ENCODE peak calls at places on chromosomes 11 and 22, in nine cellular contexts. F is endodermal cell, R is hepatocyte, E is left ventricle myocardium inferior, W is IMR-90, B is endothelial cell of umbilical vein, S is psoas muscle, P is brain microvascular endothelial cell, V is Panc1. T is an unnamed sample. For H3K27me3, the result is how much of the 10 kb centered on the place peaks cover.

GRCh38 chr11:128575956-128576340 is 11.4 kb downstream of the ETS1 start:
- DNase-seq in F (no peak), V (no peak), P (no peak), E (no peak), R (no peak), W (peak), S (no peak), B (peak), T (no peak)

GRCh38 chr11:132114185-132114584 is 743.8 kb downstream of the NTM start:
- DNase-seq in W (peak), E (no peak), B (peak), V (no peak), F (peak), R (peak), P (no peak), S (no peak), T (peak)

GRCh38 chr11:19919050-19919561 is 206.5 kb downstream of the NAV2 start:
- DNase-seq in B (peak), W (peak), E (peak), S (no peak), V (peak), P (peak), R (peak), F (no peak), T (no peak)

GRCh38 chr22:33314316-33314715 is 256.1 kb upstream of the SYN3 start:
- DNase-seq in S (no peak), W (no peak), P (no peak), R (no peak), V (no peak), B (no peak), E (no peak), F (no peak), T (no peak)

GRCh38 chr11:74024630-74025029 is 15.7 kb upstream of the UCP3 start:
- DNase-seq in E (peak), R (peak), F (no peak), W (peak), P (peak), V (no peak), S (peak), B (peak), T (no peak)

GRCh38 chr11:115760921-115761320 is 256.7 kb upstream of the CADM1 start:
- DNase-seq in P (no peak), E (no peak), W (no peak), F (no peak), S (no peak), R (no peak), B (no peak), V (no peak), T (no peak)

GRCh38 chr22:34489861-34490260 is 569.6 kb upstream of the LARGE1 start:
- DNase-seq in V (no peak), R (no peak), S (no peak), W (no peak), B (no peak), E (no peak), F (no peak), P (no peak), T (no peak)

GRCh38 chr11:6607190-6607635 is 3.6 kb downstream of the ILK start:
- DNase-seq in R (no peak), W (no peak), E (no peak), B (no peak), P (no peak), V (no peak), F (no peak), S (no peak), T (no peak)

GRCh38 chr11:31812392-31813241 is 1.5 kb upstream of the PAX6 start:
- DNase-seq in R (no peak), W (no peak), P (no peak), E (no peak), V (no peak), F (peak), B (peak), S (no peak), T (peak)

GRCh38 chr11:104523611-104524010 is 359.7 kb upstream of the PDGFD start:
- DNase-seq in E (no peak), W (no peak), R (no peak), S (no peak), P (no peak), B (no peak), F (no peak), V (no peak), T (no peak)

GRCh38 chr11:45658292-45658991 is 7.0 kb downstream of the CHST1 start:
- DNase-seq in P (peak), F (peak), V (no peak), E (peak), S (peak), R (peak), W (peak), B (peak), T (peak)

GRCh38 chr11:124749920-124750319 is 2.1 kb downstream of the VSIG2 start:
- DNase-seq in R (no peak), B (no peak), S (no peak), W (no peak), V (no peak), F (peak), P (no peak), E (no peak), T (no peak)

GRCh38 chr22:44667829-44668189 is 34.2 kb upstream of the PRR5 start:
- DNase-seq in B (no peak), P (no peak), S (no peak), R (no peak), W (no peak), E (no peak), F (peak), V (no peak), T (peak)

GRCh38 chr11:62853279-62853965 is 14.0 kb upstream of the WDR74 start:
- DNase-seq in W (no peak), V (no peak), R (no peak), E (no peak), B (no peak), S (no peak), F (no peak), P (no peak), T (no peak)

GRCh38 chr11:67997460-67997921 is 6.4 kb downstream of the UNC93B1 start:
- DNase-seq in B (no peak), P (no peak), F (no peak), W (no peak), E (no peak), S (no peak), V (no peak), R (no peak), T (no peak)

GRCh38 chr11:4087551-4087950 is 7.0 kb upstream of the RRM1 start:
- DNase-seq in B (no peak), F (no peak), E (no peak), W (peak), R (no peak), S (no peak), V (no peak), P (no peak), T (peak)

GRCh38 chr11:73173755-73174494 is 31.8 kb upstream of the FCHSD2 start:
- DNase-seq in W (peak), F (no peak), S (peak), P (no peak), R (no peak), B (no peak), V (no peak), E (peak), T (no peak)

GRCh38 chr11:123060265-123061000 is 1.5 kb downstream of the HSPA8 start:
- DNase-seq in V (no peak), F (no peak), R (no peak), W (no peak), E (no peak), B (no peak), P (no peak), S (no peak), T (no peak)

GRCh38 chr11:10807629-10808552 is 835 bp downstream of the EIF4G2 start:
- DNase-seq in P (peak), E (peak), R (peak), V (no peak), S (peak), B (peak), F (peak), W (peak), T (peak)

GRCh38 chr11:134004406-134005197 is 47.8 kb upstream of the IGSF9B start:
- DNase-seq in S (no peak), E (no peak), B (no peak), F (no peak), R (no peak), W (no peak), P (no peak), V (no peak), T (no peak)

GRCh38 chr22:31344369-31345330 is 1.5 kb downstream of the PATZ1 start:
- DNase-seq in E (peak), S (peak), P (peak), R (peak), F (no peak), B (peak), W (peak), V (no peak), T (peak)

GRCh38 chr11:130000552-130001176 is 2.0 kb downstream of the PRDM10 start:
- DNase-seq in R (peak), S (no peak), F (no peak), V (no peak), E (no peak), W (no peak), B (no peak), P (no peak), T (no peak)

GRCh38 chr22:32531228-32531627 is 56.6 kb downstream of the FBXO7 start:
- DNase-seq in P (no peak), R (no peak), B (no peak), E (no peak), W (no peak), S (peak), F (no peak), V (no peak), T (no peak)

GRCh38 chr11:122850076-122850631 is 11.9 kb downstream of the CRTAM start:
- DNase-seq in E (no peak), P (peak), R (peak), F (peak), S (no peak), V (no peak), B (no peak), W (peak), T (no peak)

GRCh38 chr11:2136952-2137201 is 2.3 kb downstream of the IGF2 start:
- DNase-seq in F (no peak), W (no peak), P (no peak), E (no peak), B (no peak), V (no peak), R (no peak), S (no peak), T (peak)

GRCh38 chr22:29670615-29671014 is 49.2 kb upstream of the CABP7 start:
- DNase-seq in S (no peak), W (no peak), F (no peak), R (no peak), V (no peak), B (no peak), P (no peak), E (no peak), T (no peak)

GRCh38 chr22:39514373-39514973 is 5.9 kb upstream of the ATF4 start:
- DNase-seq in W (peak), V (no peak), P (peak), F (peak), R (peak), S (peak), E (peak), B (peak), T (peak)

GRCh38 chr11:123640677-123641494 is 13.5 kb downstream of the SCN3B start:
- DNase-seq in R (peak), V (peak), W (peak), S (peak), P (peak), F (peak), E (peak), B (peak), T (peak)

GRCh38 chr11:93969925-93970922 is 50.9 kb upstream of the HEPHL1 start:
- DNase-seq in B (no peak), F (peak), V (no peak), E (no peak), P (no peak), W (no peak), S (no peak), R (no peak), T (peak)

GRCh38 chr11:46912526-46913150 is 5.7 kb downstream of the LRP4 start:
- DNase-seq in F (peak), S (no peak), W (no peak), B (no peak), P (no peak), E (no peak), V (no peak), R (peak), T (peak)

GRCh38 chr11:114257621-114258558 is 38.3 kb upstream of the NNMT start:
- DNase-seq in E (peak), B (peak), F (peak), R (peak), W (no peak), V (no peak), P (no peak), S (peak), T (peak)

GRCh38 chr22:37267661-37268413 is 14.5 kb upstream of the CYTH4 start:
- DNase-seq in B (no peak), W (peak), S (no peak), V (no peak), F (peak), E (no peak), R (no peak), P (no peak), T (no peak)

GRCh38 chr22:37263966-37264887 is 18.1 kb upstream of the CYTH4 start:
- DNase-seq in R (no peak), B (no peak), W (no peak), V (no peak), P (no peak), F (peak), S (no peak), E (no peak), T (no peak)

GRCh38 chr22:37266581-37267127 is 15.7 kb upstream of the CYTH4 start:
- DNase-seq in W (no peak), R (no peak), S (no peak), E (no peak), V (no peak), P (no peak), F (no peak), B (no peak), T (no peak)

GRCh38 chr22:37269930-37270678 is 12.2 kb upstream of the CYTH4 start:
- DNase-seq in R (no peak), P (no peak), E (no peak), S (no peak), W (no peak), F (no peak), B (no peak), V (no peak), T (no peak)

DNA sequence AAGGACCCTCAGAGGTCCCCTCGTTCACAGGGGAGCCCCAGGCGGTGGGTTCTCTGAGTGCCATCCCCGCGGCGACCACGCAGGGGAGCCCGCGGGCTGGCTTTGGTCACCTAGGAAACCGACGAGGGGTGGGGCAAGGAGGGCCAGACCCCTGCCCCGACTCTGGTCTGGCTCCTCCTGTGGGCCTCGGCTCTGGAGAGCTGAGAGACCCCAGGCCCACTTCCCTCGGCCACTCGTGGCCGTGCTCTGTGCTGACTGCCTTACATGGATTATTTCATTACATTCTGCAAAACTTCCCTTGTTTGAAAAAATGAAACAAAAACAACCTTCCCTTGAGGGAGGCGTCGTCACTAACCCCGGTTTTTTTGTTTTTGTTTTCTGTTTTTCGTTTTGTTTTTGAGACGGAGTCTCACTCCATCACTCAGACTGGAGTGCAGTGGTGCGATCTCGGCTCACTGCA is 15.2 kb upstream of the CYTH4 start:
- DNase-seq in E (peak), F (peak), W (no peak), S (no peak), R (peak), V (no peak), B (peak), P (no peak), T (peak)
- H3K4me3 ChIP-seq in E (peak), F (no peak), W (peak), S (peak), R (no peak), V (peak), B (peak), P (peak), T (no peak)

DNA sequence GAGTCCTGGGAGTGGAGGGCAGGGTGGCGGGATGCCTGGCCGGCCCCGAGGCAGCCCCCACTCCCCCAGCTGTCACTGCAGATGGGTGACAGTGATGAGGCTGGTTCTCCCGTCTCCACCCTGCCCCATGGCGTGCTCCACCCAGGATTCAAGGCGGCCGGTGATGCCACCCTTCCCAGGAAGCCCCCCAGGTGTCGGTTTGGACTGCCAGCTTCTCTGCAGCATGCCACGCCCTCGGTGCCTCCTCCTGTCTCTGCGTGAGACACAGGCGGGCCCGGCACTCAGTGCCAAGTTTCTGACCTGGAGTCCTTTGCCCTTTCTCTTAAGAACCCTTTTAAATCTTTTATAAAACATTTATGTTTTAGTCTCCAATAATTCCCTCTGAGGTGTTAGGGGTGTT is 71.5 kb downstream of the MPPED1 start:
- DNase-seq in S (no peak), F (no peak), B (no peak), V (no peak), P (no peak), E (no peak), R (no peak), W (no peak), T (peak)
- H3K27me3 ChIP-seq in S (under half), F (under half), B (under half), V (under half), P (under half), E (half or more), R (under half), W (under half), T (under half)

GRCh38 chr11:65896009-65896999 is 3.9 kb downstream of the FOSL1 start:
- DNase-seq in E (no peak), P (no peak), V (no peak), W (no peak), S (no peak), R (no peak), F (no peak), B (no peak), T (no peak)
- H3K4me3 ChIP-seq in E (no peak), P (peak), V (peak), W (peak), S (no peak), R (no peak), F (no peak), B (no peak), T (no peak)

GRCh38 chr22:22523494-22523893 is 3.4 kb upstream of the ZNF280A start:
- DNase-seq in R (no peak), P (no peak), E (no peak), V (no peak), F (no peak), W (no peak), B (no peak), S (no peak), T (no peak)
- H3K27me3 ChIP-seq in R (under half), P (under half), E (half or more), V (under half), F (under half), W (under half), B (under half), S (under half), T (under half)

GRCh38 chr11:102447193-102447592 is 5.4 kb downstream of the TMEM123 start:
- DNase-seq in P (no peak), E (no peak), B (no peak), V (no peak), R (no peak), S (no peak), F (no peak), W (no peak), T (no peak)
- H3K4me3 ChIP-seq in P (no peak), E (no peak), B (no peak), V (no peak), R (no peak), S (no peak), F (no peak), W (no peak), T (no peak)

GRCh38 chr22:37329239-37330140 is 47.2 kb downstream of the CYTH4 start:
- DNase-seq in B (no peak), P (no peak), S (no peak), F (no peak), W (peak), E (no peak), V (no peak), R (no peak), T (no peak)
- H3K27me3 ChIP-seq in B (under half), P (under half), S (half or more), F (half or more), W (under half), E (half or more), V (under half), R (under half), T (under half)

DNA sequence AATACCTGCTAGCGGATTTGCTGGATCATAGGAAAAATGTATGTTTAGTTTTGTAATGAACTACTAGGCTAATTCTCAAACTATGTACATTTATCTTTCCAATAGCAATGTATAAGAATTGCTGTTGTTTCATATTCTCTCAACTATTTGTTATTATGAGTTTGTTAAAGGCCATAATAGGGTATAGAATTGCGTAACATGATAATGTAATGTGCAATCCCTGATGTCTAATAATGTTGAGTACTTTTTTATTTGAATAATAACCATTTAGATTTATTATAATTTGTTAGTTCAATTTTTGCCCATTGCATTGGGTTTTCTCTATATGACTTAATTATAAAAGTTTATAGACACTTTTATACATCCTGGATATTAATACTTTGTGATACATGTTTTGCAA is 801.6 kb downstream of the LUZP2 start:
- DNase-seq in E (no peak), B (no peak), W (no peak), P (no peak), F (no peak), S (no peak), V (no peak), R (no peak), T (no peak)
- H3K4me3 ChIP-seq in E (no peak), B (no peak), W (no peak), P (no peak), F (no peak), S (no peak), V (no peak), R (no peak), T (no peak)

GRCh38 chr22:25419247-25420113 is 145.0 kb upstream of the GRK3 start:
- DNase-seq in S (no peak), P (peak), F (peak), V (no peak), R (peak), W (peak), B (peak), E (no peak), T (no peak)

GRCh38 chr22:25420471-25420924 is 144.0 kb upstream of the GRK3 start:
- DNase-seq in R (no peak), V (no peak), F (peak), P (no peak), B (no peak), E (no peak), S (no peak), W (no peak), T (no peak)

GRCh38 chr22:25417792-25418191 is 146.7 kb upstream of the GRK3 start:
- DNase-seq in B (no peak), S (no peak), P (no peak), V (no peak), W (no peak), F (no peak), R (no peak), E (no peak), T (no peak)

DNA sequence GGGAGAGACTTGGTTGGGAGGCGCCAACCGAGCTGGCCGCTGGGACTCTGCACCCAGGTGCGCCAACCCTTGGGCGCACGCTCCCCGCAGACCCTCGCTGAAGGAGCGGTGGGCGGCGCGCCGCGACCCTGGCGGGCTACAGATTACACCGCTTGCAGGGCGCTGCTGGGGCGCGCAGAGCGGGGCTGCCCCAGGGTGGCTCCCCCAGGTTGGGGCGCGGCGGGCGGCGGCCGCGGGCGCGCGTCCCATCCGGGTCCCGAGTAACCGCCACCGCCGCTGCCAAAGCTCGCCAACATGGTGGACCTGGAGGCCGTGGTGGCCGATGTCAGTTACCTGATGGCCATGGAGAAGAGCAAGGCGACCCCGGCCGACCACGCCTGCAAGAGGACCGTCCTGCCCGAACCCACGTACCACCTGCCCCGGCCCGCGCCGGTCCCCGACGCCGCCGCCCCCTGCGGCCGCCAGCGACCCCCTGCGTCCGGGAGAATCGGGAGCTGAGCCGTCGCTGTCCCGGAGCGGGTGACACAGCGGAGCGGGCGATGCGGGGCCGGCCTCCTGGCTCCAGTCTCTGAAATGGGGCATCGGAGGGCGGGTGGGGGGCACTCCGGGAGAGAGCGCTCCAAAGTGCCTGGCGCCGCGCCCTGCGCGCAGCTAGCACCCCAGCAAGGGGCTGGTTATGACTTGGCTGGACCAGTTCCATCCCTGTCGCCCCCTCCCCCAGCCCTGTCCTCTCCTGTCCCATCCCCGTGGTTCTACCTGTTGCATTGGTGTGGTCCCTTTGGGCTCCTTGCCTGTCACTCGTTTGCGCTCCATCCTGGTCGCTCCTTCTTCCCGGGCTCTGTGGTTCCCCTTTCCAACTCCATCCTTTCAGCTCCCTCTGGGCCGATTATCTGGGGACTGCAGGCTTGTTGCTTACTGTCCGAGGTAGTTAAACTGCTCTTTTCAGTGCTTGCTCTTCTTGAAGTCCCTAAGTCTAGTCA is 143.3 kb upstream of the GRK3 start:
- DNase-seq in F (peak), V (no peak), E (no peak), W (no peak), P (no peak), S (no peak), B (no peak), R (no peak), T (peak)
- H3K27me3 ChIP-seq in F (under half), V (under half), E (half or more), W (half or more), P (half or more), S (half or more), B (under half), R (half or more), T (under half)

T was measured in H7.